ENCODE peak calls at places on chromosomes 16 and 17, in seven cellular contexts. T is GM23248; W is naive thymus-derived CD4-positive, alpha-beta T cell; G is AG04450; I is AG09309; B is psoas muscle; D is fibroblast of pulmonary artery. Z is an unnamed sample.

GRCh38 chr16:88482630-88483391 is 29.7 kb downstream of the ZFPM1 start:
- DNase-seq in G (no peak), I (no peak), T (no peak), W (no peak), D (no peak), B (no peak), Z (no peak)

GRCh38 chr16:30896890-30897730 is 696 bp downstream of the CTF1 start:
- DNase-seq in G (peak), I (peak), B (peak), T (peak), D (peak), W (peak), Z (no peak)

GRCh38 chr16:85689285-85689949 is 663 bp upstream of the GINS2 start:
- DNase-seq in B (no peak), D (no peak), W (no peak), T (peak), I (no peak), G (no peak), Z (no peak)

GRCh38 chr16:11254913-11255736 is 879 bp downstream of the SOCS1 start:
- DNase-seq in B (peak), W (peak), G (no peak), D (peak), I (no peak), T (peak), Z (no peak)

GRCh38 chr17:7260601-7261376 is 1.5 kb downstream of the CLDN7 start:
- DNase-seq in T (peak), B (no peak), W (no peak), D (no peak), G (no peak), I (no peak), Z (no peak)

GRCh38 chr17:47733047-47733413 is at the start of gene TBX21:
- DNase-seq in D (no peak), T (peak), B (peak), G (no peak), W (peak), I (no peak), Z (no peak)

GRCh38 chr16:83443972-83444371 is 363.8 kb upstream of the HSBP1 start:
- DNase-seq in W (no peak), T (no peak), I (no peak), B (no peak), D (no peak), G (no peak), Z (no peak)

GRCh38 chr17:15494821-15495220 is 27.4 kb upstream of the CDRT4 start:
- DNase-seq in D (no peak), B (no peak), I (no peak), G (no peak), W (no peak), T (no peak), Z (no peak)

GRCh38 chr17:74903671-74904070 is 10.2 kb upstream of the FADS6 start:
- DNase-seq in G (no peak), D (no peak), T (no peak), B (no peak), W (no peak), I (no peak), Z (no peak)

GRCh38 chr17:2085648-2085949 is 30.7 kb downstream of the HIC1 start:
- DNase-seq in I (no peak), B (peak), W (no peak), D (peak), T (peak), G (no peak), Z (no peak)

GRCh38 chr17:15890279-15890892 is 54.5 kb upstream of the ADORA2B start:
- DNase-seq in T (no peak), G (no peak), I (no peak), B (no peak), D (no peak), W (no peak), Z (no peak)

GRCh38 chr17:29078183-29079045 is 35.5 kb downstream of the PIPOX start:
- DNase-seq in D (peak), T (peak), B (no peak), G (no peak), I (no peak), W (no peak), Z (peak)

GRCh38 chr16:87687998-87688529 is 77.7 kb downstream of the KLHDC4 start:
- DNase-seq in D (no peak), W (no peak), G (no peak), T (no peak), B (no peak), I (no peak), Z (no peak)

GRCh38 chr16:83995756-83996155 is 27.7 kb downstream of the NECAB2 start:
- DNase-seq in W (no peak), D (no peak), T (no peak), B (no peak), G (no peak), I (no peak), Z (no peak)

GRCh38 chr17:79332011-79332410 is 257.4 kb downstream of the ENGASE start:
- DNase-seq in I (no peak), W (no peak), T (no peak), D (no peak), B (no peak), G (no peak), Z (no peak)

GRCh38 chr17:50517504-50518264 is 9.4 kb downstream of the MYCBPAP start:
- DNase-seq in B (no peak), I (no peak), T (no peak), D (no peak), G (no peak), W (no peak), Z (no peak)

GRCh38 chr16:74743668-74744299 is 30.8 kb downstream of the FA2H start:
- DNase-seq in I (no peak), T (peak), B (no peak), G (peak), D (peak), W (no peak), Z (peak)

GRCh38 chr17:15453782-15454181 is 13.6 kb downstream of the CDRT4 start:
- DNase-seq in B (no peak), T (peak), I (no peak), D (no peak), G (no peak), W (no peak), Z (no peak)

GRCh38 chr17:61410555-61411089 is 11.0 kb downstream of the TBX2 start:
- DNase-seq in W (peak), T (peak), D (peak), I (no peak), G (peak), B (peak), Z (no peak)

GRCh38 chr17:3918372-3919122 is 2.3 kb upstream of the P2RX1 start:
- DNase-seq in T (no peak), I (no peak), B (no peak), D (no peak), W (no peak), G (no peak), Z (no peak)

GRCh38 chr17:62860962-62861873 is 53.1 kb upstream of the MARCHF10 start:
- DNase-seq in D (no peak), W (no peak), I (no peak), T (no peak), B (no peak), G (no peak), Z (no peak)

GRCh38 chr16:64051826-64052225 is 1070.0 kb downstream of the CDH11 start:
- DNase-seq in I (no peak), T (peak), D (peak), B (no peak), G (no peak), W (no peak), Z (no peak)

GRCh38 chr17:73340093-73340596 is 28.3 kb upstream of the CDC42EP4 start:
- DNase-seq in T (peak), G (peak), I (peak), W (no peak), D (peak), B (peak), Z (peak)

GRCh38 chr17:73338566-73339247 is 26.9 kb upstream of the CDC42EP4 start:
- DNase-seq in T (no peak), D (no peak), W (no peak), B (no peak), I (no peak), G (no peak), Z (no peak)

GRCh38 chr17:73335591-73336503 is 24.0 kb upstream of the CDC42EP4 start:
- DNase-seq in W (no peak), B (no peak), G (no peak), D (no peak), T (no peak), I (no peak), Z (no peak)

GRCh38 chr17:73336613-73337400 is 25.0 kb upstream of the CDC42EP4 start:
- DNase-seq in D (no peak), I (no peak), W (no peak), G (no peak), T (no peak), B (no peak), Z (no peak)

DNA sequence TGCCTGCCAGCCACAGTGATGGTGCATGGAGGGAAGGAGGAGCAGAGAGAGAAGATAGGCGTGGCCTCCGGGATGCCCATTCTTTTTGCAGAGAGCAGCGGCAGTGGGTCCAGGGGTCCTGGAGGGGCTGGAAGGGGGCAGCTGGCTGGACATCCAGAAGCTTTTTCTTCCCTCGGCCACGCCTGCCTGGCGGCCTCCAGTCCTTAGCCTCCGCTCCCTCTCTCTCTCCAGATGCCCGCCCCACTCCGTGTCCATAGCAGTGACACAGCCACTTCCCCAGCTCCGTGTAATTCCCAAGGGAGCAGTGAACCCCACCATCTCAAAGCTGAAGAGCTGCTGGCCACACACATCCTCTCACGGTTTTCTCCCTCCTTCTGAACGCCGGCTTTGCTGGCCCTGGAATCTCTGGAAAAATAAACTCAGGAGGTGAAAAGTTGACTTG is 26.3 kb upstream of the CDC42EP4 start:
- DNase-seq in W (no peak), B (no peak), T (peak), G (no peak), D (no peak), I (no peak), Z (no peak)
- H3K4me3 ChIP-seq in W (no peak), B (no peak), T (peak), G (peak), D (no peak), I (no peak), Z (no peak)

GRCh38 chr16:58127634-58128033 is 1.5 kb downstream of the CFAP20 start:
- DNase-seq in G (no peak), W (no peak), D (no peak), B (no peak), T (peak), I (no peak), Z (no peak)
- H3K4me3 ChIP-seq in G (peak), W (peak), D (peak), B (peak), T (peak), I (peak), Z (peak)

GRCh38 chr17:33292981-33293867 is at the start of gene ASIC2:
- DNase-seq in G (no peak), T (peak), D (no peak), W (no peak), I (no peak), B (peak), Z (no peak)

GRCh38 chr17:33290156-33290697 is 2.9 kb downstream of the ASIC2 start:
- DNase-seq in T (no peak), B (no peak), G (no peak), W (no peak), I (no peak), D (no peak), Z (no peak)

GRCh38 chr17:33288954-33289353 is 4.1 kb downstream of the ASIC2 start:
- DNase-seq in T (no peak), D (no peak), I (no peak), G (no peak), B (no peak), W (no peak), Z (no peak)

GRCh38 chr17:33292184-33292980 is 713 bp downstream of the ASIC2 start:
- DNase-seq in D (peak), G (no peak), B (peak), T (peak), I (no peak), W (no peak), Z (no peak)

DNA sequence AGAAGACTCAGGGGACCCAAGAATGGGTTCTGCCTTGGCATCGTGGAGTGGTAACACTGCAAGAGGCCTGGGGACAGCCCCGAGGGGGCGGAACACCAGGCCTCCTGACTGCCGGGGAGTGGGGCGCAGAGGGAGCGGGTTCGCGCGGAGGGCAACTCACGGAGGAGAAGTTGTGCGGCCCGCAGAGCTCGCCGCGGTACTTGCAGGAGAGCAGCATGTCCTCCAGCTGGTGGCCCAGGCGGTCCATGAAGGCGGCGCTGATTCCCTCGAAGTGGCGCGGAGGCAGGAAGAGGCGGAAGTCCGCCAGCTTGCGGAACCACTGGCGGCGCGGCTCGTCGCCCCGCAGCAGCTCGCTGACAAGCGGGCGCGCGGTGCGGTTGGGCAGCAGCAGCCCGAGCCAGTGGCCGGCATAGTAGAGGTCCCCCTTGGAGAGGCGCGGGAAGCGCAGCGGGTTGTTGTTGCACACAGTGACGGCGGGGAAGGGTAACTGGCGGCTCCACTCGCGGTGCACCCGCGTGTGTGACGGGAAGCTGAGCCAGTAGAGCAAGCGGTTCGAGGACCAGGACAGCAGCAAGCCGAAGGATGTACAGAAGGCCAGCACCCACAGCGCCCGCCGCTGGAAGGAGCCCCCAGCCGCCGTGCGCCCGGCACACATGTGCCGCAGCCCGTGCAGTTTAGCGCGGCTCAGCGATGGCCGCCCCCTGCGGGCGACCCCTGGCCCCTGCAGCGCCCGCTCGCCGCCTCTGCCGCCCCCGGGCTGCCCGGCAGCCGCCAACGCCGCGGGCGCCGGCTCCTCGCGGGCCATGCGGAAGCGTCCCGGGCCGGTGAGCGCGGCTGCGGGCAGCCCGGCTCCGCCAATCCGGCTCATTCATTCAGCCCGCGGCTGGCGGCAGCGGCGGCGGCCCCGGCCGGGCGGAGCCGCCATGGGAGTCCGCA is 1.6 kb downstream of the ASIC2 start:
- DNase-seq in B (peak), W (no peak), G (no peak), I (no peak), D (peak), T (peak), Z (no peak)
- H3K4me3 ChIP-seq in B (peak), W (no peak), G (peak), I (no peak), D (no peak), T (peak), Z (peak)

DNA sequence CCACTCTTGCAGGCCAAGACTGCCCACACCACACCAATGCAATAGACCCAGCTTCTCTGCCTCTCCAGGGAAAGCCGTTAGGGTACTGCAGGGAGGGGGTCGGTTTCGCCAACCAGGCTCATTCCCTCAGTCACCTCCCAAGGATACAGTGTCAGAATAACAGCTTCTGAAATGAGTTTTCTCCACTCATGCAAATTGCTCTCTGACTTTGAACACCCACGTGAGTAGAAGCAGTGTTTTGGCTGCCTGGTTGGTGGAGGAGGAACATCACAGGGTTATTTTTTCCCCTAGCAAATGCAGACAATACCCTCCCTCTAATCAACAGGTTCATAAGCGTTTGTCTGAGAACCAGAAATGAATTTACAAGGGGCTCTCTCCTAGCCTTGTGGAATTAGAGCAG is 229.6 kb downstream of the MSI2 start:
- DNase-seq in T (no peak), I (no peak), D (no peak), W (no peak), G (no peak), B (no peak), Z (no peak)
- H3K4me3 ChIP-seq in T (no peak), I (no peak), D (no peak), W (no peak), G (no peak), B (no peak), Z (no peak)

DNA sequence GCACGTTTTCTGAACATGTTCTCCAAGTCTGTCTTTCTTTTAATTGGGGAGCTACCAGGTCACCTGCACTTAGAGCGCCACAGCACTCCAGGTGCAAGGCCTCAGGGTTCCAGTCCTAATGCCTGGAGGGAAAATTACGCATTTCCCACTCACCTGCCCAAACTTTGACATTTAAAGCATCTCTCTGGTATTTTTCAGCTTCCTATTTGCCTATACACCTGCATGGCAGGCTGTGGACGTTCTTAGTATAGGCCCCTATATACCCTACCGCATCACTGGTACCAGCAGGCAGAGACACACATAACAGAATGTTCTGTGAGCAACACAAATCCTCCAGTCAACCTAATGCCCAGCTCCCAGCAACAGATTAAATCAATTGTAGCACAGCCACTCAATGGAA is 213.3 kb downstream of the MRTFB start:
- DNase-seq in I (no peak), G (no peak), T (no peak), W (no peak), D (no peak), B (no peak), Z (no peak)
- H3K4me3 ChIP-seq in I (no peak), G (no peak), T (no peak), W (no peak), D (no peak), B (peak), Z (no peak)

GRCh38 chr16:3492356-3492755 is 2.9 kb downstream of the C16orf90 start:
- DNase-seq in T (no peak), I (no peak), D (no peak), W (no peak), B (no peak), G (no peak), Z (no peak)
- H3K4me3 ChIP-seq in T (no peak), I (no peak), D (no peak), W (no peak), B (no peak), G (no peak), Z (no peak)

DNA sequence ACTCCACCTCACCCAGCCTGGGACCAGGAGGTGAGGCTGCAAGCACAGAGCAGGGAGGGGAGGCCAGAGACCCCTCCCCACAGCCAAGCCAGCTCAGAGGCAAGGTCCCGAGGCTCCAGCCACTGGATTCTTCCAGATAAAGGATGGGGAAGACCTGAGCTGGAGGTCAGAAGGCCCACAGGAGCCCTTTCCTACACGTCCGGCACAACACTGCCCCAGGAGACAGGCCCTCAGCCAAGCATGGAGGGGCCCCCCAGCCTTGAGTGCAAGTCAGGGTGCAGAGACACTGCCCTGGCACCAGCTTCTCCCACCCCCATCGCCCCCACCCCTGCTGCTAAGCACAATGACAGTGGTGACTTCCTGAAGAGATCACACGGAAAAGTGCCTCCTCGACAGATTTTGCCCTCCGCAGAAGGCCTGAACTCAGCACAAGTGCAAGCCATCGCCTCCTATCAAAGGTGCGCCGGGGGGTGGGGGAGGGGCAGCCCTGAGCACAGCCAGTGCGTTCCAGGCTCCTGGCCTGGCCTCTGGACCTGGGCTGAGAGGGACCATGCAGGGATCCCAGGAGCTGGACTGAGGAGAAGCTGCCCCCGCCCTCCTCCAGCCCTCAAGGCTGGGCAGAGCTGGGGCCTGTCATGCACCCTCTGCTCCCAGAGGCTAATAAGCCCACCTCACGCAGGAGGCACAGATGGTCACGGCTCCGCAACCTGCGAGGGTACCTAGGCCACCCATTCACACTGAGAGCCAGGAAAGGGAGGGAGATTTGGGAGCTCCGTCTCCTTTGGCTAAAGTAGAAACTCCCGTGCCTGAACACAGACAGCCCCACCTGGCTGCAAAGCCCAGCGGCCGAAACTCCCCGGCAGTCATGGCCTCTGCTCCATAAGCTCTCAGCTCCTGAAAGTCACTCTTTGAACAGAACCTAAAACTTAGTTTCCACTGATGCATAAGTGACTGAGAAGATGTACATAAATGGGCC is 2.7 kb downstream of the MAFG start:
- DNase-seq in W (no peak), G (no peak), T (no peak), B (no peak), D (no peak), I (no peak), Z (no peak)
- H3K4me3 ChIP-seq in W (no peak), G (no peak), T (no peak), B (peak), D (no peak), I (no peak), Z (peak)

DNA sequence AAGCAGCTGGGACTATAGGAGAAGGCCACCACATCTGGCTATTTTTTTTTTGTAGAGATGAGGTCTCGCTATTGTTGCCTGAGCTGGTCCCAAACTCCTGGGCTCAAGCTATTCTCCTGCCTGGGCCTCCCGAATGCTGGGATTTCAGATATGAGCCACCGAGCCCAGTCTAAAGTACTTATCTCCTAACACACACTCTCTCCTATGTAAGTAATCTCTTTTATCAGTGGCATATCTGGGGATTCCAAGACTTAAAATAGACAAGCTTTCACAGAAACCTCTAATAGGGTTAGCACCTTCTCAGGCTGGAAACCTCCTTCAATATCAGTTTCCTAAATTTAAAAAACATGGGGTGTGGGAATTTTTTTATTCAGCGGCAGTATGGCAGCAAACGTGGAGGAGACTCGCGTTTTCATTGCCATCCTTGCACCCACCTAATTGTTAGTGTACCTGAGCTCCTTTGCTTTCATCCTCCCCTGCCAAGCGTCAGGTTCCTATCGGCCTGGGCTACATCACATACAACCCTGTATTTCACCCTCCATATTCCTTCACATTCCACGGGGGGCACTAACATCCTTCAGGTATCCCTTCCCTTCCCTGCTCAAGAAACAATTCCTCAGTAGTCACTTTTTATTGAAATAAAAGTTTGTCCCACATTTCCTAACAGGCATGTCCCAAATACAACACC is 1.1 kb downstream of the EZH1 start:
- DNase-seq in G (no peak), B (no peak), W (no peak), I (no peak), T (no peak), D (peak), Z (no peak)
- H3K4me3 ChIP-seq in G (peak), B (peak), W (peak), I (peak), T (peak), D (peak), Z (peak)

Z was measured in epithelial cell of proximal tubule.